ENCODE peak calls at places on chromosomes 13 and 19, in seven cellular contexts. D is fibroblast of lung; Q is stimulated activated CD4-positive, alpha-beta T cell treated with anti-CD3 and anti-CD28 coated beads, TNF-alpha, amount 100 ng/mL, for 48 hours; C is fibroblast of villous mesenchyme; P is GM10248; J is ACHN; O is left ventricle myocardium inferior. L is an unnamed sample.

GRCh38 chr13:42420304-42420703 is 148.4 kb downstream of the AKAP11 start:
- DNase-seq in D (no peak), Q (peak; percentile 41), C (no peak), P (peak; percentile 38), J (no peak), O (no peak), L (no peak)

GRCh38 chr13:96159731-96160130 is 69.8 kb downstream of the HS6ST3 start:
- DNase-seq in D (no peak), Q (no peak), C (no peak), P (no peak), J (no peak), O (no peak), L (no peak)

GRCh38 chr13:37058801-37059135 is 720 bp downstream of the SUPT20H start:
- DNase-seq in D (no peak), Q (no peak), C (no peak), P (no peak), J (peak; percentile 36), O (no peak), L (no peak)

GRCh38 chr13:47112205-47112896 is 215.5 kb upstream of the HTR2A start:
- DNase-seq in D (no peak), Q (no peak), C (no peak), P (no peak), J (no peak), O (no peak), L (no peak)

GRCh38 chr19:55467236-55468053 is 2.9 kb upstream of the C19orf85 start:
- DNase-seq in D (peak; percentile 61), Q (peak; percentile 34), C (peak; percentile 93), P (peak; percentile 85), J (peak; percentile 45), O (peak; percentile 69), L (no peak)

GRCh38 chr13:79528356-79528755 is 47.4 kb downstream of the NDFIP2 start:
- DNase-seq in D (no peak), Q (no peak), C (no peak), P (no peak), J (no peak), O (no peak), L (no peak)

GRCh38 chr13:100581030-100581429 is 7.6 kb downstream of the GGACT start:
- DNase-seq in D (no peak), Q (no peak), C (no peak), P (no peak), J (no peak), O (no peak), L (no peak)

GRCh38 chr19:11964496-11964857 is 363 bp upstream of the ZNF763 start:
- DNase-seq in D (no peak), Q (no peak), C (no peak), P (no peak), J (no peak), O (peak; percentile 27), L (no peak)

GRCh38 chr13:99380921-99381645 is 73.9 kb upstream of the GPR183 start:
- DNase-seq in D (no peak), Q (peak; percentile 63), C (no peak), P (peak; percentile 74), J (no peak), O (no peak), L (no peak)

GRCh38 chr13:21537105-21537504 is 66.9 kb downstream of the MICU2 start:
- DNase-seq in D (peak; percentile 2), Q (no peak), C (peak; percentile 36), P (no peak), J (no peak), O (no peak), L (no peak)

GRCh38 chr13:107847406-107847805 is 367.9 kb downstream of the LIG4 start:
- DNase-seq in D (peak; percentile 39), Q (no peak), C (peak; percentile 23), P (no peak), J (no peak), O (no peak), L (no peak)

GRCh38 chr13:24119593-24120508 is 40.7 kb upstream of the SPATA13 start:
- DNase-seq in D (no peak), Q (no peak), C (peak; percentile 84), P (no peak), J (no peak), O (no peak), L (no peak)

GRCh38 chr13:58239774-58240268 is 608.3 kb downstream of the PCDH17 start:
- DNase-seq in D (no peak), Q (no peak), C (no peak), P (no peak), J (no peak), O (peak; percentile 20), L (no peak)

GRCh38 chr19:33499248-33499647 is 22.3 kb downstream of the PEPD start:
- DNase-seq in D (no peak), Q (no peak), C (no peak), P (no peak), J (no peak), O (no peak), L (no peak)

GRCh38 chr13:75514080-75515040 is 23.3 kb downstream of the COMMD6 start:
- DNase-seq in D (peak; percentile 9), Q (no peak), C (peak; percentile 40), P (no peak), J (no peak), O (no peak), L (no peak)

GRCh38 chr13:110887955-110888333 is 26.9 kb downstream of the ANKRD10 start:
- DNase-seq in D (no peak), Q (no peak), C (no peak), P (no peak), J (no peak), O (no peak), L (no peak)

GRCh38 chr19:12648088-12648487 is 18.5 kb downstream of the MAN2B1 start:
- DNase-seq in D (no peak), Q (no peak), C (no peak), P (no peak), J (no peak), O (no peak), L (no peak)

L was measured in skeletal muscle cell.